ENCODE peak calls at places on chromosomes 2 and 18, in five cellular contexts. F is posterior cingulate gyrus, W is NCI-H1092 treated with DMSO at 0.1 percent for 48 hours, M is kidney glomerular epithelial cell, T is body of pancreas. V is an unnamed sample.

GRCh38 chr2:100173907-100174525 is 31.6 kb upstream of the AFF3 start:
- DNase-seq in M (no peak), W (no peak), T (no peak), F (no peak), V (no peak)

GRCh38 chr2:232331071-232331470 is 47.5 kb upstream of the ALPP start:
- DNase-seq in W (no peak), M (no peak), F (peak), T (no peak), V (no peak)

GRCh38 chr18:79634186-79634585 is 45.4 kb upstream of the CTDP1 start:
- DNase-seq in M (no peak), F (no peak), T (no peak), W (no peak), V (no peak)

GRCh38 chr18:48828713-48829442 is 121.9 kb downstream of the SMAD7 start:
- DNase-seq in T (no peak), W (peak), M (no peak), F (no peak), V (no peak)

GRCh38 chr2:33395660-33396249 is 80.7 kb upstream of the RASGRP3 start:
- DNase-seq in T (peak), F (no peak), W (peak), M (peak), V (no peak)

GRCh38 chr18:7084766-7085080 is 32.9 kb downstream of the LAMA1 start:
- DNase-seq in F (no peak), W (no peak), M (peak), T (no peak), V (peak)

GRCh38 chr2:150467641-150467963 is 19.9 kb downstream of the RND3 start:
- DNase-seq in M (no peak), W (no peak), F (no peak), T (no peak), V (no peak)

GRCh38 chr2:16861154-16861929 is 195.7 kb upstream of the CYRIA start:
- DNase-seq in W (no peak), F (no peak), T (no peak), M (peak), V (peak)

GRCh38 chr2:25430556-25430955 is 88.8 kb upstream of the DNMT3A start:
- DNase-seq in M (no peak), F (no peak), W (no peak), T (no peak), V (no peak)

GRCh38 chr2:8692783-8693768 is 11.2 kb downstream of the ID2 start:
- DNase-seq in M (peak), T (peak), W (no peak), F (peak), V (no peak)

GRCh38 chr18:24492445-24492844 is 32.0 kb downstream of the HRH4 start:
- DNase-seq in W (peak), T (no peak), M (no peak), F (no peak), V (no peak)

GRCh38 chr2:51003345-51004192 is 28.4 kb downstream of the NRXN1 start:
- DNase-seq in F (no peak), M (no peak), W (no peak), T (no peak), V (peak)

GRCh38 chr2:46648141-46648742 is 168.9 kb downstream of the TMEM247 start:
- DNase-seq in W (no peak), M (no peak), T (no peak), F (no peak), V (peak)

GRCh38 chr18:73597832-73598615 is 549.6 kb downstream of the FBXO15 start:
- DNase-seq in M (no peak), T (no peak), F (no peak), W (no peak), V (no peak)

GRCh38 chr2:127953849-127954248 is 68.1 kb upstream of the AMMECR1L start:
- DNase-seq in M (no peak), T (no peak), F (no peak), W (no peak), V (no peak)

GRCh38 chr2:30294147-30294546 is 62.8 kb downstream of the LBH start:
- DNase-seq in M (no peak), F (no peak), T (no peak), W (no peak), V (no peak)

GRCh38 chr18:70376914-70377258 is 88.0 kb downstream of the SOCS6 start:
- DNase-seq in W (no peak), M (peak), F (no peak), T (peak), V (no peak)

GRCh38 chr2:105935048-105935447 is 190.3 kb downstream of the NCK2 start:
- DNase-seq in F (no peak), W (no peak), T (no peak), M (no peak), V (no peak)

GRCh38 chr2:179233037-179233436 is 31.6 kb downstream of the SESTD1 start:
- DNase-seq in M (no peak), T (no peak), W (no peak), F (no peak), V (no peak)

GRCh38 chr18:5285326-5285725 is 10.2 kb downstream of the ZBTB14 start:
- DNase-seq in T (no peak), F (no peak), W (peak), M (no peak), V (no peak)

GRCh38 chr18:78764544-78764943 is 215.1 kb upstream of the SALL3 start:
- DNase-seq in M (no peak), T (no peak), W (no peak), F (no peak), V (no peak)

GRCh38 chr2:136116813-136117390 is 1.0 kb downstream of the CXCR4 start:
- DNase-seq in M (no peak), W (peak), F (no peak), T (no peak), V (no peak)

V was measured in astrocyte.